ENCODE peak calls at places on chromosomes 2 and 18, in seven cellular contexts. E is brain microvascular endothelial cell, J is tibial artery, I is foreskin fibroblast, S is GM06990, D is BE2C, T is kidney epithelial cell. B is an unnamed sample.

GRCh38 chr18:13791181-13791580 is 32.8 kb upstream of the MC5R start:
- DNase-seq in E (no peak), J (no peak), I (no peak), S (no peak), D (no peak), T (no peak), B (no peak)

GRCh38 chr18:12744103-12744502 is 41.3 kb downstream of the PSMG2 start:
- DNase-seq in E (peak; percentile 35), J (no peak), I (peak; percentile 60), S (no peak), D (no peak), T (peak; percentile 31), B (peak; percentile 50)

GRCh38 chr2:39728941-39729351 is 50.1 kb downstream of the THUMPD2 start:
- DNase-seq in E (peak; percentile 51), J (no peak), I (peak; percentile 21), S (no peak), D (peak; percentile 69), T (no peak), B (peak; percentile 55)

GRCh38 chr18:13017247-13017875 is 26.2 kb downstream of the CEP192 start:
- DNase-seq in E (no peak), J (no peak), I (no peak), S (no peak), D (no peak), T (no peak), B (no peak)

GRCh38 chr18:22346342-22346967 is 71.3 kb downstream of the CTAGE1 start:
- DNase-seq in E (peak; percentile 78), J (peak; percentile 82), I (peak; percentile 41), S (no peak), D (no peak), T (peak; percentile 42), B (no peak)

GRCh38 chr2:238075397-238075796 is 14.6 kb downstream of the SCLY start:
- DNase-seq in E (no peak), J (no peak), I (no peak), S (no peak), D (no peak), T (no peak), B (no peak)

GRCh38 chr2:120439067-120439368 is 93.1 kb downstream of the INHBB start:
- DNase-seq in E (no peak), J (no peak), I (no peak), S (no peak), D (no peak), T (no peak), B (no peak)

GRCh38 chr2:121088251-121089004 is 196.6 kb downstream of the TFCP2L1 start:
- DNase-seq in E (no peak), J (no peak), I (no peak), S (no peak), D (peak; percentile 48), T (no peak), B (no peak)

GRCh38 chr2:201130524-201131186 is 14.7 kb downstream of the CFLAR start:
- DNase-seq in E (peak; percentile 83), J (no peak), I (peak; percentile 75), S (peak; percentile 38), D (no peak), T (no peak), B (peak; percentile 66)

DNA sequence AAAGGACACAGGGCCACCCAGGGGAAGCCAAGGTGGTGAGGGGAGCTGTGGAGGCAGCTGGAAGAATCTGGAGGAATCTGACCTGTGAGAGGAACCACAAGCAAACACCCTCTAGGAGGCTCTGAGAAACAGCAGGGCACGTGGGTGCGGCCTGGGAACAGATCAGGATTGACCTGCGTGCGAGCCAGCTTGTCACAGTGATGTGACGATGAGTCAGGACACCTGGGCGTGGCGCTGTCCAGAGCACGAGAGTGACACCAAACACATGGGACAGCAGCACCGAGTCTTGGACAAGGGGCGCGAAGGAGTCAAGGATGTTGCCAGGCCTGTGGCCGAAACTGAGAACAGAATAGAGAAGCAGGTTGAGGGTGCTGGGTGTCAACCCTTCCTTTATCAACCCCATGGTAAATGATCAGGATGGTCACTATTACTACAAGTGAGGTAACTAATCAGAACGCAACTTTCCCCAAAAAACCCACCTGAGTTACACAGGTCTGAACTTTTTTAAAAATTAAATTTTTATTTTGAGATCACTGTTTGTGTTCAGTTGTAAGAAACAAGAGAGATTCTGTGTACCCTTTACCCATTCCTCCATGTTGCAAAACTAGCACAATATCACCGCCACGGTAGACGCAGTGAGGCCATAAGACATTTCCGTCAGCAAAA is 637 bp upstream of the SFT2D3 start:
- DNase-seq in E (no peak), J (no peak), I (no peak), S (peak; percentile 85), D (no peak), T (no peak), B (peak; percentile 98)
- TF ChIP-seq CTCF in E (no peak), J (no peak), I (no peak), S (peak; percentile 38), D (no peak), T (no peak), B (peak; percentile 16)

DNA sequence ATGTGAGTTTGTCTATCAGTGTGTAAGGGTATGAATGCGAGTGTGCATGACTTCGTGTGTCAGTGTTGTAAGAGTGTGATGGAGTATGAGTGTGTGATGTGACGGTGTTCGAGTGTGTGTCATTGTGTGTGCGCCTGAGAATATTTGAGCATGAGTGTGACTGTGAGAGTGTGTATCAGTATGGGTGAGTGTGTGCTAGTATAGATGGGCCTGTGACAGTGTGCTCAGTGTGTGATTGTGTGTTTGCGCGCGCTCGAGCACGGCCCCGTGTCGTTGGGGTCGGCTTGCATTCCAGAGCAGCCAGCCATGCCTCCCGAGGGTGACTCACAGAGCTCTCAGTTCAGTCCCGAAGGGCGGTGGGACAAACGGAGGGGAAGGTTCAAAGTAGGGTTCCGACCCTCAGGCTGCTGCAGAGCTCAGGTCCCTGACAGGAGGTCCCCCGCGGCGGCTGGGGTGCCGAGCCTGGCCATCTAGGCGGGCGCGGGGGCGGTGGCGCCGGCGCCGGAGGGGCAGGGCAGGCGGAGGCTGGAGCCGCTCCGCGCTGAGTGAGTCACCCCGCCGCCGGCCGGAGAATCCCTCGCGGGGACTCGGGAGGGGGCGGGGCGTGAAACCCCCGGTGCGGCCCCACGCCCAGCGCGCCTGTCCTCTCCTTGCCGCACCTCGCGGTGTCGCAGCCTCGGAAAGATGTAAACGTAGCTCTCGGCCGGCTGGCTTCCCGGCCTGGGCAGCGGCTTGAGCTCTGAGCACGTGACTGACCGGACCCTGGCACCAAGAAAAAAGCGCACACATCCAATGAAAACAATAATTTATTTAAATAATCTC is 3.8 kb downstream of the DLX2 start:
- DNase-seq in E (peak; percentile 74), J (peak; percentile 72), I (peak; percentile 76), S (peak; percentile 64), D (peak; percentile 49), T (peak; percentile 71), B (peak; percentile 38)
- H3K4me3 ChIP-seq in E (peak overlapping the region; percentile 52), J (peak overlapping the region; percentile 53), I (peak overlapping the region; percentile 50), S (peak overlapping the region; percentile 39), D (no peak overlapping the region), T (peak overlapping the region; percentile 26), B (peak overlapping the region; percentile 25)

DNA sequence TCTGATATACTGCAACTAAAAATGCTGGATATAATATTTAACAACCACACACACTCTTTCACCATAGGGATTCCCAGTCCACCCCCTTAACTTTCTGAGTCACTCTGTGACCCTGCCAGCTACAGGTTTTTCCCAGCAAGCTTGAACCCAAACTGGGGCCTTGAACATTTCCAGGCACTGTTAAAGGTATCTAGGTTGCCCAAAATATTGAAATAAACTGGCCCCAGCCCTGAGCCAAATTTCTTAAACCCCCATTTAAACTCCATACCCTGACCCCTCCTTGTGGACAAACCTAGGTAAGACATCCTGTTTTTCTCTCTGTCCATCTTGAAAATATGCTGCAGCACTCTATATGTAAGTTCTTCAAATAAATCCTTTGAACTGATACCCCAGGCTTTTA is 19.7 kb upstream of the DCTN1 start:
- DNase-seq in E (no peak), J (no peak), I (no peak), S (no peak), D (peak; percentile 12), T (no peak), B (peak; percentile 67)
- TF ChIP-seq CTCF in E (peak; percentile 67), J (no peak), I (peak; percentile 34), S (peak; percentile 63), D (peak; percentile 53), T (peak; percentile 48), B (peak; percentile 63)

GRCh38 chr2:240557101-240557751 is 562 bp downstream of the ANKMY1 start:
- DNase-seq in E (no peak), J (no peak), I (no peak), S (no peak), D (peak; percentile 12), T (no peak), B (no peak)
- H3K4me3 ChIP-seq in E (peak overlapping the region; percentile 56), J (peak overlapping the region; percentile 54), I (peak overlapping the region; percentile 44), S (peak overlapping the region; percentile 50), D (peak overlapping the region; percentile 15), T (peak overlapping the region; percentile 41), B (peak overlapping the region; percentile 49)

GRCh38 chr2:2704380-2705093 is 373.5 kb upstream of the MYT1L start:
- DNase-seq in E (no peak), J (no peak), I (no peak), S (no peak), D (no peak), T (no peak), B (no peak)

GRCh38 chr2:2702385-2702784 is 371.3 kb upstream of the MYT1L start:
- DNase-seq in E (no peak), J (no peak), I (no peak), S (no peak), D (no peak), T (no peak), B (no peak)

GRCh38 chr2:2701813-2702212 is 370.7 kb upstream of the MYT1L start:
- DNase-seq in E (no peak), J (no peak), I (no peak), S (no peak), D (no peak), T (no peak), B (no peak)

GRCh38 chr2:2703792-2704191 is 372.7 kb upstream of the MYT1L start:
- DNase-seq in E (no peak), J (no peak), I (no peak), S (no peak), D (no peak), T (no peak), B (no peak)

GRCh38 chr2:2703127-2703526 is 372.1 kb upstream of the MYT1L start:
- DNase-seq in E (no peak), J (no peak), I (no peak), S (no peak), D (no peak), T (no peak), B (no peak)
- TF ChIP-seq CTCF in E (no peak), J (no peak), I (no peak), S (no peak), D (no peak), T (no peak), B (no peak)

B was measured in GM12865.